ENCODE peak calls at places on chromosome 19, in six cellular contexts. U, N, A, C, X and Y are unnamed samples.

GRCh38 chr19:55118401-55118991 is 1.1 kb upstream of the PPP1R12C start:
- DNase-seq in C (peak), U (peak), A (no peak), X (peak), N (no peak), Y (peak)

GRCh38 chr19:35368378-35368777 is 2.5 kb upstream of the GPR42 start:
- DNase-seq in N (no peak), X (no peak), U (no peak), C (no peak), A (no peak), Y (no peak)

GRCh38 chr19:14507704-14508246 is 10.4 kb downstream of the DNAJB1 start:
- DNase-seq in C (no peak), N (no peak), X (no peak), U (no peak), A (no peak), Y (no peak)

GRCh38 chr19:23998568-23998967 is 83.9 kb downstream of the ZNF726 start:
- DNase-seq in X (no peak), C (no peak), N (no peak), A (no peak), U (no peak), Y (no peak)

GRCh38 chr19:48249502-48250014 is 6.2 kb downstream of the CARD8 start:
- DNase-seq in A (peak), U (no peak), N (peak), X (peak), C (peak), Y (peak)

GRCh38 chr19:7372810-7373209 is 24.1 kb downstream of the ARHGEF18 start:
- DNase-seq in C (no peak), A (no peak), N (no peak), X (no peak), U (no peak), Y (no peak)

GRCh38 chr19:52734340-52734892 is 428 bp downstream of the ZNF611 start:
- DNase-seq in N (no peak), X (no peak), C (peak), U (no peak), A (no peak), Y (peak)

GRCh38 chr19:45753548-45753947 is 15.5 kb downstream of the SIX5 start:
- DNase-seq in A (no peak), X (no peak), C (no peak), N (no peak), U (no peak), Y (no peak)

GRCh38 chr19:48196933-48197665 is 26.6 kb downstream of the ZSWIM9 start:
- DNase-seq in A (no peak), C (no peak), X (no peak), U (no peak), N (no peak), Y (no peak)

GRCh38 chr19:29525901-29526729 is at the start of gene VSTM2B:
- DNase-seq in A (no peak), N (no peak), X (peak), C (no peak), U (no peak), Y (no peak)